ENCODE peak calls at places on chromosomes 2 and 18, in ten cellular contexts. K is pancreas; T is lower lobe of right lung; F is astrocyte of the spinal cord; S is PC-3; G is SK-N-SH; A is heart right ventricle; E is activated CD8-positive, alpha-beta T cell treated with anti-CD3 and anti-CD28 coated beads for 36 hours; L is GM12864; R is cardiac fibroblast. I is an unnamed sample.

GRCh38 chr18:27707201-27707600 is 469.7 kb downstream of the CDH2 start:
- DNase-seq in A (no peak), K (no peak), T (no peak), F (no peak), S (peak), G (no peak), L (no peak), E (no peak), R (no peak), I (no peak)

GRCh38 chr2:47664817-47665216 is 118.1 kb upstream of the MSH6 start:
- DNase-seq in F (no peak), T (no peak), E (peak), R (no peak), G (no peak), L (no peak), S (peak), K (no peak), A (no peak), I (no peak)

GRCh38 chr18:55511277-55511676 is 76.7 kb downstream of the TCF4 start:
- DNase-seq in L (no peak), A (no peak), S (no peak), F (no peak), G (no peak), K (no peak), R (no peak), T (no peak), E (no peak), I (no peak)

GRCh38 chr18:71045331-71046065 is 756.7 kb downstream of the SOCS6 start:
- DNase-seq in F (no peak), K (no peak), A (no peak), E (no peak), G (no peak), R (no peak), T (no peak), S (no peak), L (no peak), I (no peak)

GRCh38 chr18:57961876-57962505 is 82.0 kb upstream of the NEDD4L start:
- DNase-seq in G (no peak), R (no peak), T (no peak), S (peak), A (no peak), L (no peak), K (no peak), F (peak), E (no peak), I (no peak)

GRCh38 chr2:10668402-10669012 is 21.3 kb downstream of the NOL10 start:
- DNase-seq in K (no peak), A (peak), S (peak), E (peak), G (peak), F (peak), R (peak), T (no peak), L (peak), I (no peak)

GRCh38 chr2:203687161-203687560 is 19.3 kb upstream of the CD28 start:
- DNase-seq in R (no peak), G (no peak), A (no peak), E (no peak), F (peak), T (no peak), S (no peak), L (no peak), K (no peak), I (no peak)

GRCh38 chr2:120344214-120344990 is 1.5 kb upstream of the INHBB start:
- DNase-seq in S (peak), G (peak), A (no peak), R (peak), L (no peak), F (no peak), E (no peak), T (no peak), K (no peak), I (no peak)

GRCh38 chr2:33011941-33012340 is 65.2 kb downstream of the LTBP1 start:
- DNase-seq in L (no peak), E (no peak), T (no peak), R (no peak), G (no peak), A (no peak), S (peak), K (no peak), F (peak), I (no peak)

GRCh38 chr18:42275138-42275535 is 320.1 kb downstream of the PIK3C3 start:
- DNase-seq in G (no peak), E (no peak), F (no peak), A (no peak), S (no peak), T (no peak), K (no peak), R (no peak), L (no peak), I (no peak)

GRCh38 chr18:42268793-42269192 is 313.8 kb downstream of the PIK3C3 start:
- DNase-seq in A (no peak), T (no peak), L (no peak), G (no peak), R (no peak), F (no peak), E (no peak), K (no peak), S (no peak), I (no peak)

GRCh38 chr18:42271656-42272355 is 316.8 kb downstream of the PIK3C3 start:
- DNase-seq in S (no peak), L (no peak), E (no peak), A (no peak), T (no peak), F (no peak), R (no peak), K (no peak), G (no peak), I (no peak)

GRCh38 chr18:42275949-42276730 is 321.1 kb downstream of the PIK3C3 start:
- DNase-seq in E (no peak), L (no peak), K (no peak), A (no peak), F (no peak), R (no peak), S (no peak), G (no peak), T (no peak), I (no peak)

GRCh38 chr18:42274488-42275137 is 319.6 kb downstream of the PIK3C3 start:
- DNase-seq in A (no peak), G (peak), S (peak), E (peak), T (no peak), F (peak), K (no peak), L (no peak), R (peak), I (no peak)
- TF ChIP-seq CTCF in A (peak), G (peak), S (peak), E (no peak), T (no peak), F (no peak), K (no peak), L (no peak), R (peak), I (no peak)

GRCh38 chr2:127743477-127744026 is 42.3 kb downstream of the SFT2D3 start:
- DNase-seq in E (no peak), G (no peak), R (no peak), T (no peak), F (no peak), K (no peak), A (no peak), S (no peak), L (no peak), I (no peak)
- TF ChIP-seq CTCF in E (no peak), G (no peak), R (no peak), T (no peak), F (no peak), K (no peak), A (no peak), S (no peak), L (peak), I (no peak)

DNA sequence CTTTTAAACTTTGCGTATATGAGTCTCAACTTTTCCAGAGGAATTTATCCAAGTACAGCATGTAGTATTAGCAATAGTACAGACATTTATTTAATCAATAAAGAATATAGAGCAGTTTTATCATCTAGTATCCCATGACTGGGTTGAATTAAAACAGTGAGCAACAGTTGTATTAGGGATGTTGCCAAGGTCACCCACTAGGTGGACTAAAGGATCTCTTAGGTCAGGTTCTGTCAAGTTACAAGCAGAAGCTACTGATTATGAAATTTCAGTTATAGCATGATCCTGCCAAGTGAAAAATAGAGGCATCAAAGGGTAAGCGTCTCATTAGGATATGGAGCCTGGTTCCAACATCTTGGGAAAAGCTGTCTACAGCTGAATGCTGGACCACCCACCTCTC is 52.1 kb upstream of the LAPTM4A start:
- DNase-seq in F (no peak), E (no peak), L (no peak), S (peak), K (no peak), T (no peak), G (no peak), A (no peak), R (peak), I (no peak)
- TF ChIP-seq CTCF in F (peak), E (no peak), L (peak), S (peak), K (no peak), T (no peak), G (peak), A (no peak), R (peak), I (peak)

GRCh38 chr2:80531319-80531718 is 226.8 kb upstream of the LRRTM1 start:
- DNase-seq in L (no peak), T (no peak), S (no peak), R (no peak), K (no peak), E (no peak), A (no peak), F (no peak), G (no peak), I (no peak)
- TF ChIP-seq CTCF in L (no peak), T (no peak), S (no peak), R (no peak), K (no peak), E (no peak), A (no peak), F (no peak), G (no peak), I (no peak)

I was measured in mesothelial cell of epicardium.